ENCODE peak calls at places on chromosomes 7 and 10, in seven cellular contexts. H is H9, U is left lung, S is adipocyte, W is mesenchymal stem cell, N is heart right ventricle, O is A549. F is an unnamed sample. For H3K4me1, the result is how much of the 10 kb centered on the place peaks cover.

GRCh38 chr10:91551856-91552255 is 81.0 kb downstream of the PPP1R3C start:
- DNase-seq in W (peak), O (peak), U (peak), N (peak), H (peak), S (peak), F (peak)

GRCh38 chr7:4134204-4134603 is 547.9 kb upstream of the FOXK1 start:
- DNase-seq in N (no peak), U (no peak), O (no peak), H (no peak), S (no peak), W (no peak), F (no peak)

GRCh38 chr10:80908596-80908995 is 370.9 kb downstream of the SH2D4B start:
- DNase-seq in N (no peak), W (no peak), H (no peak), U (no peak), S (no peak), O (no peak), F (no peak)

GRCh38 chr10:70302292-70302691 is 18.5 kb upstream of the NPFFR1 start:
- DNase-seq in N (no peak), S (peak), U (no peak), H (no peak), W (peak), O (no peak), F (peak)

GRCh38 chr10:77837248-77837924 is 89.2 kb downstream of the DLG5 start:
- DNase-seq in N (no peak), O (no peak), S (peak), H (peak), W (peak), U (no peak), F (peak)

GRCh38 chr7:33831389-33832118 is 73.8 kb upstream of the BMPER start:
- DNase-seq in H (no peak), O (no peak), W (no peak), N (no peak), U (no peak), S (peak), F (no peak)

GRCh38 chr10:70462349-70462984 is 16.1 kb upstream of the PALD1 start:
- DNase-seq in O (no peak), H (no peak), S (peak), W (no peak), N (peak), U (no peak), F (no peak)

GRCh38 chr7:32255036-32255435 is 184.8 kb upstream of the PDE1C start:
- DNase-seq in H (no peak), W (no peak), U (no peak), N (no peak), S (no peak), O (no peak), F (no peak)

GRCh38 chr10:121580276-121581116 is 17.7 kb downstream of the FGFR2 start:
- DNase-seq in S (no peak), W (peak), H (peak), N (no peak), O (no peak), U (no peak), F (no peak)

GRCh38 chr7:107998660-107999480 is 4.1 kb downstream of the LAMB1 start:
- DNase-seq in H (no peak), O (no peak), S (no peak), U (no peak), W (no peak), N (no peak), F (no peak)

GRCh38 chr7:73700581-73701134 is 17.3 kb downstream of the BUD23 start:
- DNase-seq in U (no peak), W (no peak), N (no peak), O (no peak), H (no peak), S (no peak), F (no peak)

GRCh38 chr10:97042081-97042480 is 143.7 kb downstream of the SLIT1 start:
- DNase-seq in O (no peak), W (no peak), U (no peak), S (no peak), H (no peak), N (no peak), F (no peak)

GRCh38 chr10:71962915-71963314 is 1.3 kb upstream of the CHST3 start:
- DNase-seq in U (no peak), N (no peak), W (no peak), O (no peak), S (no peak), H (no peak), F (no peak)

GRCh38 chr7:68009716-68010115 is 1013.1 kb downstream of the TYW1 start:
- DNase-seq in N (no peak), W (no peak), S (no peak), O (no peak), H (no peak), U (no peak), F (peak)

GRCh38 chr10:15715619-15716227 is 4.0 kb downstream of the ITGA8 start:
- DNase-seq in O (no peak), U (no peak), H (no peak), W (peak), N (no peak), S (peak), F (no peak)

GRCh38 chr7:155457544-155458316 is at the start of gene EN2:
- DNase-seq in U (no peak), S (no peak), H (no peak), N (no peak), W (no peak), O (no peak), F (no peak)

GRCh38 chr10:96491303-96491702 is 22.4 kb downstream of the TLL2 start:
- DNase-seq in U (no peak), W (no peak), O (no peak), S (no peak), H (no peak), N (no peak), F (no peak)

GRCh38 chr10:97050205-97050745 is 135.5 kb downstream of the SLIT1 start:
- DNase-seq in H (no peak), W (no peak), N (no peak), S (no peak), O (no peak), U (no peak), F (no peak)

GRCh38 chr10:124740374-124741280 is 3.6 kb downstream of the FAM53B start:
- DNase-seq in W (peak), O (no peak), H (no peak), N (no peak), U (peak), S (peak), F (no peak)

GRCh38 chr10:111319866-111320265 is 243.0 kb downstream of the ADRA2A start:
- DNase-seq in W (no peak), N (no peak), H (no peak), O (no peak), S (no peak), U (no peak), F (no peak)

GRCh38 chr10:118799779-118800178 is 45.0 kb upstream of the CACUL1 start:
- DNase-seq in O (no peak), W (peak), H (no peak), U (no peak), N (no peak), S (no peak), F (peak)

GRCh38 chr10:121532465-121532864 is 65.8 kb downstream of the FGFR2 start:
- DNase-seq in N (no peak), O (no peak), S (no peak), U (no peak), W (no peak), H (no peak), F (no peak)

GRCh38 chr7:45112648-45113047 is 1.2 kb upstream of the TBRG4 start:
- DNase-seq in O (no peak), S (no peak), W (peak), U (no peak), H (no peak), N (no peak), F (peak)

GRCh38 chr10:119688033-119688508 is 36.9 kb downstream of the BAG3 start:
- DNase-seq in S (no peak), O (no peak), H (peak), W (no peak), N (no peak), U (no peak), F (no peak)

GRCh38 chr7:8271960-8272359 is 10.0 kb upstream of the ICA1 start:
- DNase-seq in U (no peak), O (no peak), H (no peak), W (no peak), N (no peak), S (no peak), F (no peak)

GRCh38 chr10:129605986-129606518 is 139.0 kb downstream of the MGMT start:
- DNase-seq in S (no peak), N (no peak), W (peak), H (no peak), U (no peak), O (no peak), F (no peak)

GRCh38 chr7:111820621-111821020 is 258.3 kb upstream of the IMMP2L start:
- DNase-seq in U (no peak), W (no peak), H (no peak), N (no peak), S (no peak), O (no peak), F (no peak)

GRCh38 chr7:132650498-132650897 is 74.2 kb upstream of the PLXNA4 start:
- DNase-seq in H (no peak), U (no peak), W (peak), S (peak), N (no peak), O (peak), F (peak)

GRCh38 chr7:87001214-87001613 is 58.2 kb downstream of the ELAPOR2 start:
- DNase-seq in S (no peak), W (peak), O (no peak), U (no peak), H (no peak), N (no peak), F (peak)

GRCh38 chr10:23330953-23331352 is 13.6 kb downstream of the C10orf67 start:
- DNase-seq in O (no peak), N (no peak), H (no peak), W (no peak), S (no peak), U (no peak), F (no peak)

GRCh38 chr7:91164531-91164930 is 99.7 kb upstream of the FZD1 start:
- DNase-seq in O (no peak), H (no peak), N (no peak), S (peak), U (no peak), W (no peak), F (no peak)

GRCh38 chr10:6924166-6924565 is 344.1 kb upstream of the PRKCQ start:
- DNase-seq in U (no peak), S (peak), N (no peak), H (no peak), O (no peak), W (no peak), F (peak)

GRCh38 chr10:84613336-84614021 is 285.1 kb downstream of the CCSER2 start:
- DNase-seq in O (peak), N (peak), S (no peak), U (no peak), H (peak), W (peak), F (peak)

GRCh38 chr7:157044151-157044687 is 33.8 kb upstream of the MNX1 start:
- DNase-seq in U (no peak), N (no peak), S (no peak), O (no peak), W (no peak), H (no peak), F (no peak)

GRCh38 chr7:106167439-106168136 is 55.5 kb upstream of the SYPL1 start:
- DNase-seq in H (no peak), U (no peak), O (no peak), N (no peak), S (peak), W (no peak), F (peak)

GRCh38 chr10:49431426-49431825 is 35.5 kb upstream of the DRGX start:
- DNase-seq in S (no peak), U (no peak), H (no peak), N (no peak), O (no peak), W (peak), F (no peak)

GRCh38 chr7:4730971-4731370 is 44.5 kb upstream of the AP5Z1 start:
- DNase-seq in H (no peak), O (no peak), S (no peak), U (no peak), W (no peak), N (no peak), F (no peak)

GRCh38 chr10:104193787-104194186 is 38.4 kb downstream of the CFAP43 start:
- DNase-seq in W (no peak), U (no peak), O (no peak), S (no peak), N (no peak), H (no peak), F (no peak)

GRCh38 chr7:30176463-30177090 is 41.8 kb downstream of the MTURN start:
- DNase-seq in S (no peak), H (no peak), O (no peak), W (no peak), U (no peak), N (no peak), F (no peak)

GRCh38 chr7:30179016-30179436 is 44.2 kb downstream of the MTURN start:
- DNase-seq in U (no peak), S (no peak), O (no peak), H (no peak), N (no peak), W (peak), F (no peak)

GRCh38 chr7:30175171-30175570 is 40.4 kb downstream of the MTURN start:
- DNase-seq in H (no peak), W (no peak), O (no peak), U (no peak), N (no peak), S (peak), F (no peak)

GRCh38 chr7:30180718-30181117 is 45.9 kb downstream of the MTURN start:
- DNase-seq in O (no peak), W (no peak), H (no peak), N (no peak), U (no peak), S (no peak), F (no peak)

DNA sequence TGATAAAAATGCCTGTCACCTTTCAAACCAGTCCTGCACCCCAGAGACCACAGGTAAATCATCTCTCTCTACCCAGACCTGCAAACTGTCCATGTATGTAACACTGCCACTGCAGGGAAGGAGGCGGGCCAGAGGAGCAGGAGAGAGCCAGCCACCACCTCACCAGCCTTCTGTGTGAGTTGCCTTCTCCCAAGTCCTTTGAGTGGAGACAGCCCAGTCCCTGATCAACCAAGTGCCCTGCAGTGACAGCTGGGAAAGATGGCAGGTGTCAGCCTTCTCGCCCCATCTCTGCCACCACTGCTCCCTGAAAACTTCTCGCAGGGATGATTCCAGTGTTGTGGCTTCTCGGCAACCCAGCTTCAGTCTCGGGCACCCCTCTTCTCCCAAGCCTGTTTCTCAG is 42.4 kb downstream of the MTURN start:
- DNase-seq in O (no peak), N (no peak), H (no peak), S (no peak), U (no peak), W (no peak), F (no peak)
- H3K4me1 ChIP-seq in O (under half), N (under half), H (under half), S (under half), U (half or more), W (under half), F (under half)

GRCh38 chr7:47407136-47407535 is 174.8 kb downstream of the TNS3 start:
- DNase-seq in W (no peak), H (no peak), O (no peak), N (no peak), S (no peak), U (no peak), F (no peak)
- H3K4me1 ChIP-seq in W (under half), H (under half), O (half or more), N (under half), S (under half), U (under half), F (under half)

DNA sequence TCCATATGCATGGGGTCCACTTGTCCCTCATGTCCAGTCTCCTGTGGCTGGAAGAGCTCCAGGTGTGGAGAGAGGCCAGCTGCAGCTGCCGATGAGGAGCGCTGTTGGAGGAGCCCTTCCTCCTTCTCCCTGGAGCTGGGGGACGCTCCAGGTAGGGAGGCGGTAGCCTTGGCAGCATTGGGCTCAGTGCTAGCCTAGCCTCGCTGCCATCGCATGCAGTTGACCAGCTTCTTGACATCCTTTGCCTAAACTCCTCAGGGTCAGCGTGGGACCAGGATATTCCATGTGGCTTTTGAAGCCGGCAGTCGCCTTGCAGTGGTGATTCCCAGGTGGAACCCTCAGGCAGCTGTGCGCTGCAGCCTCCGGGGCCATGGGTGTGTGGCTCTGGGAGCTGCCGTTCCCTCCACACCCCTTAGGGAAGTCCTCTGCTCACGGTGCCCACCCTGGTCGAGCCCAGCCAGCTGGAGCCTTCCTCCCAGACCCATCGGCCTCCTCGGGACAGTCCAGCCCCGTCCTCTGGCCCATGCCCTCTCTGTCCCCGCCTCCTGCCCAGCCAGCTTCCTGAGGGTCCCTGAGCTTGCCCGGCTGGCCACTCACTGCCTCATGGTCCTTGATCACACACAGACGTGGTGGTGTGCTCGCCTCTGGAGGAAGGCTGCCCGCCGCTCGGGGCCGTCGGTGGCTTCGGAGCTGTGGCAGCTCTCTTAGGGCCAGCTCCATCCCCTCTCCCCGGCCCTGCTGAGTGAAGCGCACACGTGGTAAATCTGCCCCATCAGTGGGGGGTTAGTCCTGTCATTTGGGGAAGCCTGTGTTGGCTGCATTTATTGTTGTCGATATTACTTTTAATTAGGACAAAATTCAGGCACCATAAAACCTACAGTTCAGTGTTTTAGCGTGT is 21.2 kb downstream of the INPP5A start:
- DNase-seq in O (no peak), S (no peak), U (peak), W (no peak), N (no peak), H (no peak), F (no peak)
- H3K4me1 ChIP-seq in O (under half), S (under half), U (half or more), W (under half), N (under half), H (under half), F (under half)

DNA sequence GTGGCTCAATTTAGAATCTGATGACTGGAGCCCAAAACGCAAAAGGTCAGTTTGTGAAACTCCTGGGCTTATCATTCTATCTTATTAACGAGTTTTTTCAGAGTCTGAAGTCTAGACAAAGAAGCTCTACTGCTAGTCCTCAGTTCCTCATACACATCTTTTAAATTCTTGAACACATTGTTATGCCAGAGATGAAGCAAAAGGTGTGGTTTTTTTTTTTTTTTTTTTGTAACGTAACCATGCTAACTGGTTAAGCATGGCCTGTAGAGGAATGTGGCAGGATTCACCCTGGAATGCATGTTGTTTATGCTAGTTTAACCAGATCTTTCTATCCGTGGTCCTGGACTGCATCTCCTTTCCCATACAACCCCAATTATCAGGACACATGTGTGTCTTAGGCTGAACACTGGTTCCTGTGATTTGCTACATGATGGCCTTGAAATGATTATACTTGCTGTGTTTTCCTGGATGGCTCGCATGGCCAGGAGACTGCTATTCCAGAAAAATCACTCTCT is 79.3 kb upstream of the MDFIC start:
- DNase-seq in O (no peak), U (no peak), H (no peak), S (no peak), N (no peak), W (peak), F (no peak)
- H3K4me1 ChIP-seq in O (under half), U (under half), H (under half), S (under half), N (under half), W (under half), F (under half)

F was measured in astrocyte.